ENCODE peak calls at places on chromosomes 1 and 21, in eight cellular contexts. X is spleen; M is HCT116; L is naive thymus-derived CD8-positive, alpha-beta T cell; R is body of pancreas; C is mucosa of gallbladder; V is pancreas; T is cardiac muscle cell. U is an unnamed sample.

GRCh38 chr1:114956570-114956969 is 73.1 kb upstream of the TSHB start:
- DNase-seq in M (peak), R (no peak), C (no peak), L (no peak), T (peak), X (no peak), V (no peak), U (no peak)

GRCh38 chr1:19210772-19211549 is 895 bp upstream of the UBR4 start:
- DNase-seq in R (no peak), V (no peak), L (no peak), X (no peak), C (no peak), M (no peak), T (peak), U (no peak)

GRCh38 chr1:81695741-81696140 is 105.0 kb upstream of the ADGRL2 start:
- DNase-seq in C (peak), L (no peak), M (no peak), R (no peak), T (peak), X (no peak), V (no peak), U (no peak)

GRCh38 chr21:35436899-35437298 is 387.8 kb upstream of the RUNX1 start:
- DNase-seq in X (no peak), T (no peak), L (no peak), R (no peak), C (no peak), V (no peak), M (peak), U (no peak)

GRCh38 chr1:3650248-3651010 is 526 bp upstream of the WRAP73 start:
- DNase-seq in V (peak), C (no peak), X (peak), T (no peak), L (peak), R (no peak), M (no peak), U (no peak)

GRCh38 chr21:45016031-45016430 is 58.3 kb upstream of the ADARB1 start:
- DNase-seq in V (no peak), C (no peak), L (no peak), T (no peak), M (no peak), R (no peak), X (peak), U (no peak)

GRCh38 chr21:33761104-33762036 is 119.1 kb downstream of the ITSN1 start:
- DNase-seq in V (no peak), C (peak), R (no peak), X (no peak), M (peak), T (peak), L (no peak), U (no peak)

GRCh38 chr1:221169447-221169889 is 290.2 kb downstream of the HLX start:
- DNase-seq in V (no peak), C (no peak), R (no peak), T (peak), X (no peak), L (no peak), M (no peak), U (no peak)

GRCh38 chr1:150332651-150333290 is 11.4 kb downstream of the PRPF3 start:
- DNase-seq in X (no peak), L (no peak), M (no peak), C (no peak), R (no peak), V (no peak), T (no peak), U (no peak)

GRCh38 chr1:193260925-193261324 is 74.5 kb upstream of the B3GALT2 start:
- DNase-seq in X (no peak), R (no peak), C (no peak), M (no peak), L (no peak), V (no peak), T (no peak), U (no peak)

GRCh38 chr1:41319106-41319755 is 42.0 kb upstream of the FOXO6 start:
- DNase-seq in C (no peak), T (no peak), V (no peak), X (no peak), R (peak), L (no peak), M (no peak), U (no peak)

GRCh38 chr1:28343405-28343804 is 14.6 kb downstream of the MED18 start:
- DNase-seq in X (no peak), V (no peak), T (no peak), R (no peak), L (no peak), C (no peak), M (no peak), U (no peak)

GRCh38 chr1:164895026-164895907 is 336.3 kb downstream of the PBX1 start:
- DNase-seq in X (no peak), V (no peak), C (no peak), L (no peak), M (no peak), T (no peak), R (peak), U (no peak)

GRCh38 chr1:3482590-3482899 is 28.1 kb downstream of the ARHGEF16 start:
- DNase-seq in X (no peak), R (no peak), C (no peak), L (no peak), T (no peak), M (no peak), V (no peak), U (no peak)

GRCh38 chr1:71464016-71464415 is 383.2 kb upstream of the ZRANB2 start:
- DNase-seq in X (no peak), V (no peak), T (no peak), C (no peak), M (no peak), L (no peak), R (no peak), U (no peak)

GRCh38 chr1:5763971-5764370 is 228.3 kb downstream of the NPHP4 start:
- DNase-seq in M (no peak), L (no peak), C (no peak), T (no peak), R (no peak), V (no peak), X (no peak), U (no peak)

GRCh38 chr1:88698140-88698539 is 14.1 kb downstream of the PKN2 start:
- DNase-seq in X (no peak), C (no peak), R (no peak), M (no peak), L (no peak), T (peak), V (no peak), U (no peak)

U was measured in prostate gland.